ENCODE peak calls at places on chromosomes 6 and 20, in six cellular contexts. Y is stimulated activated CD4-positive, alpha-beta T cell treated with anti-CD3 and anti-CD28 coated beads, Interleukin-15, amount 100 ng/mL, for 1 hour; L is HL-60; G is erythroblast; X is activated naive CD8-positive, alpha-beta T cell treated with anti-CD3 and anti-CD28 coated beads, Interleukin-2, amount 50 U/mL, for 24 hours; V is NCI-H748 treated with DMSO at 0.1 percent for 48 hours. M is an unnamed sample.

GRCh38 chr6:5854900-5855299 is 151.8 kb downstream of the NRN1 start:
- DNase-seq in Y (no peak), L (no peak), G (no peak), X (no peak), V (no peak), M (no peak)

GRCh38 chr6:52566853-52567279 is 10.0 kb downstream of the TRAM2 start:
- DNase-seq in Y (no peak), L (no peak), G (no peak), X (no peak), V (no peak), M (no peak)

GRCh38 chr6:36592221-36592655 is 1.9 kb upstream of the SRSF3 start:
- DNase-seq in Y (no peak), L (no peak), G (no peak), X (peak), V (no peak), M (no peak)

GRCh38 chr6:105174512-105174911 is 5.3 kb downstream of the POPDC3 start:
- DNase-seq in Y (no peak), L (no peak), G (no peak), X (no peak), V (no peak), M (no peak)

GRCh38 chr20:47821481-47822100 is 36.3 kb upstream of the SULF2 start:
- DNase-seq in Y (no peak), L (no peak), G (no peak), X (no peak), V (no peak), M (no peak)

GRCh38 chr6:157432231-157432630 is 51.2 kb downstream of the ZDHHC14 start:
- DNase-seq in Y (no peak), L (no peak), G (no peak), X (no peak), V (no peak), M (no peak)

GRCh38 chr20:24469116-24470030 is at the start of gene SYNDIG1:
- DNase-seq in Y (no peak), L (no peak), G (no peak), X (peak), V (peak), M (peak)

GRCh38 chr6:165478581-165478980 is 169.2 kb upstream of the C6orf118 start:
- DNase-seq in Y (no peak), L (no peak), G (no peak), X (no peak), V (no peak), M (no peak)

GRCh38 chr6:53439556-53439955 is 90.8 kb upstream of the ELOVL5 start:
- DNase-seq in Y (no peak), L (no peak), G (no peak), X (no peak), V (no peak), M (peak)

M was measured in anterior cingulate cortex.